ENCODE peak calls at places on chromosomes 16 and 17, in four cellular contexts. W is endothelial cell, F is NCI-H446 treated with DMSO at 0.1 percent for 48 hours, X is upper lobe of right lung. I is an unnamed sample.
A peak's percentile ranks its signal among the peaks of the same experiment; 100 is the strongest.

GRCh38 chr16:65547799-65548446 is 426.1 kb upstream of the CDH11 start:
- DNase-seq in X (no peak), W (no peak), F (no peak), I (no peak)

GRCh38 chr16:1333149-1333812 is at the start of gene BAIAP3:
- DNase-seq in F (no peak), W (peak; percentile 74), X (no peak), I (peak; percentile 44)

GRCh38 chr17:3046753-3047152 is 16.7 kb downstream of the OR1D5 start:
- DNase-seq in W (no peak), F (no peak), X (no peak), I (no peak)

GRCh38 chr17:4711671-4712111 is 1.3 kb downstream of the ARRB2 start:
- DNase-seq in W (no peak), F (no peak), X (no peak), I (no peak)

GRCh38 chr16:8044796-8045195 is 545.5 kb downstream of the TMEM114 start:
- DNase-seq in X (no peak), W (no peak), F (no peak), I (no peak)

GRCh38 chr16:80317132-80318098 is 223.4 kb upstream of the DYNLRB2 start:
- DNase-seq in X (no peak), W (no peak), F (no peak), I (no peak)

GRCh38 chr16:27310576-27311448 is 3.0 kb upstream of the IL4R start:
- DNase-seq in X (no peak), W (no peak), F (no peak), I (no peak)

GRCh38 chr17:73293480-73293911 is 18.3 kb downstream of the CDC42EP4 start:
- DNase-seq in F (no peak), W (no peak), X (peak; percentile 83), I (no peak)

GRCh38 chr17:61139219-61139618 is 260.4 kb upstream of the TBX2 start:
- DNase-seq in W (no peak), X (no peak), F (no peak), I (no peak)

GRCh38 chr17:80825471-80826345 is 165.9 kb upstream of the CHMP6 start:
- DNase-seq in F (no peak), X (peak; percentile 55), W (no peak), I (no peak)

GRCh38 chr17:48002920-48003685 is 32.2 kb downstream of the CDK5RAP3 start:
- DNase-seq in F (peak; percentile 86), W (peak; percentile 26), X (no peak), I (no peak)

GRCh38 chr16:7313170-7313569 is 19.5 kb upstream of the RBFOX1 start:
- DNase-seq in F (no peak), W (peak; percentile 11), X (no peak), I (peak; percentile 22)

GRCh38 chr16:9970796-9971195 is 211.4 kb downstream of the GRIN2A start:
- DNase-seq in W (no peak), F (no peak), X (no peak), I (no peak)

GRCh38 chr17:28524476-28525415 is 18.6 kb downstream of the FOXN1 start:
- DNase-seq in F (no peak), X (peak; percentile 80), W (no peak), I (no peak)

GRCh38 chr17:15287533-15288267 is 22.6 kb upstream of the PMP22 start:
- DNase-seq in F (no peak), W (no peak), X (no peak), I (no peak)

GRCh38 chr17:70100983-70101382 is 26.0 kb downstream of the KCNJ16 start:
- DNase-seq in F (no peak), X (no peak), W (no peak), I (no peak)

I was measured in neural crest cell.